ENCODE peak calls at places on chromosomes 12 and 14, in nine cellular contexts. Q is iPS-NIHi11, X is AG08396, G is T-cell, C is breast epithelium, B is stromal cell of bone marrow, N is hypothalamus, U is fibroblast of pulmonary artery, R is right cardiac atrium. E is an unnamed sample.
A peak's percentile ranks its signal among the peaks of the same experiment; 100 is the strongest.

GRCh38 chr14:57408037-57408436 is 17.7 kb downstream of the NAA30 start:
- DNase-seq in G (no peak), R (no peak), C (no peak), N (no peak), B (no peak), U (no peak), Q (no peak), X (no peak), E (no peak)

GRCh38 chr12:5921966-5922365 is 23.1 kb downstream of the ANO2 start:
- DNase-seq in Q (no peak), N (no peak), U (no peak), R (no peak), C (no peak), G (no peak), X (no peak), B (no peak), E (no peak)

GRCh38 chr12:54616933-54617535 is 17.7 kb downstream of the LACRT start:
- DNase-seq in G (no peak), N (no peak), R (no peak), Q (no peak), U (no peak), B (no peak), C (no peak), X (no peak), E (no peak)

GRCh38 chr14:26597136-26598080 is at the start of gene NOVA1:
- DNase-seq in N (peak; percentile 16), C (no peak), U (peak; percentile 39), Q (peak; percentile 46), G (no peak), B (no peak), X (peak; percentile 24), R (peak; percentile 29), E (peak; percentile 52)

GRCh38 chr12:50353869-50354593 is 42.4 kb downstream of the FAM186A start:
- DNase-seq in X (no peak), C (no peak), G (no peak), U (peak; percentile 26), B (no peak), N (no peak), Q (no peak), R (no peak), E (peak; percentile 41)

GRCh38 chr12:27333311-27334009 is 824 bp downstream of the BMAL2 start:
- DNase-seq in G (peak; percentile 10), C (no peak), U (no peak), N (peak; percentile 4), B (no peak), Q (no peak), R (no peak), X (peak; percentile 30), E (peak; percentile 54)

GRCh38 chr14:50600849-50601248 is 40.9 kb downstream of the ATL1 start:
- DNase-seq in N (no peak), G (no peak), Q (no peak), C (no peak), U (peak; percentile 53), B (no peak), R (peak; percentile 19), X (no peak), E (peak; percentile 35)

GRCh38 chr14:93078830-93079229 is 36.9 kb downstream of the ITPK1 start:
- DNase-seq in N (no peak), G (no peak), U (no peak), Q (no peak), B (peak; percentile 84), C (no peak), X (no peak), R (no peak), E (peak; percentile 59)

GRCh38 chr12:61739925-61740324 is 520.3 kb upstream of the USP15 start:
- DNase-seq in U (no peak), C (no peak), N (no peak), Q (no peak), R (no peak), G (no peak), B (no peak), X (no peak), E (no peak)

GRCh38 chr14:70013269-70013873 is 134.2 kb downstream of the SMOC1 start:
- DNase-seq in U (peak; percentile 23), B (no peak), X (no peak), R (no peak), Q (peak; percentile 79), N (no peak), G (no peak), C (no peak), E (no peak)

GRCh38 chr12:470133-470532 is 10.4 kb downstream of the B4GALNT3 start:
- DNase-seq in Q (no peak), X (no peak), U (no peak), B (no peak), N (no peak), C (no peak), R (no peak), G (no peak), E (no peak)

GRCh38 chr14:105818712-105819005 is 292.3 kb downstream of the TMEM121 start:
- DNase-seq in N (no peak), B (no peak), R (no peak), G (no peak), Q (no peak), U (no peak), C (no peak), X (no peak), E (no peak)

GRCh38 chr12:67958187-67958586 is 31.1 kb upstream of the IFNG-AS1 start:
- DNase-seq in C (no peak), B (no peak), R (no peak), N (no peak), G (no peak), Q (no peak), U (no peak), X (no peak), E (no peak)

GRCh38 chr12:24898606-24899005 is 50.3 kb downstream of the BCAT1 start:
- DNase-seq in C (no peak), X (no peak), R (no peak), G (no peak), N (no peak), U (peak; percentile 48), B (no peak), Q (no peak), E (no peak)

GRCh38 chr12:119695034-119695433 is 27.1 kb downstream of the PRKAB1 start:
- DNase-seq in N (no peak), C (no peak), B (no peak), X (no peak), U (peak; percentile 23), Q (peak; percentile 43), G (no peak), R (no peak), E (peak; percentile 16)

GRCh38 chr12:52247622-52248540 is 14.8 kb downstream of the KRT7 start:
- DNase-seq in N (no peak), Q (no peak), X (no peak), C (peak; percentile 48), U (no peak), G (no peak), R (no peak), B (no peak), E (no peak)

GRCh38 chr12:50351120-50352043 is 45.0 kb downstream of the FAM186A start:
- DNase-seq in Q (peak; percentile 78), C (no peak), U (peak; percentile 15), X (no peak), N (no peak), G (no peak), R (peak; percentile 33), B (no peak), E (no peak)

GRCh38 chr14:82710257-82710841 is 1176.7 kb upstream of the SEL1L start:
- DNase-seq in X (peak; percentile 36), R (peak; percentile 31), G (no peak), Q (peak; percentile 68), N (peak; percentile 1), U (peak; percentile 58), B (peak; percentile 17), C (peak; percentile 23), E (peak; percentile 79)

GRCh38 chr14:21343035-21343794 is 40.6 kb downstream of the SUPT16H start:
- DNase-seq in N (no peak), C (no peak), B (no peak), R (no peak), U (no peak), G (no peak), X (no peak), Q (no peak), E (no peak)

GRCh38 chr12:121812320-121812871 is 8.6 kb downstream of the SETD1B start:
- DNase-seq in U (peak; percentile 68), B (no peak), C (no peak), G (no peak), X (peak; percentile 97), Q (peak; percentile 95), R (peak; percentile 80), N (peak; percentile 52), E (peak; percentile 88)

GRCh38 chr12:97275261-97276197 is 187.1 kb upstream of the RMST start:
- DNase-seq in N (peak; percentile 76), R (no peak), U (no peak), B (no peak), X (no peak), G (no peak), Q (peak; percentile 41), C (peak; percentile 63), E (peak; percentile 81)

GRCh38 chr14:83006071-83006670 is 1472.5 kb upstream of the SEL1L start:
- DNase-seq in C (no peak), N (no peak), R (no peak), B (no peak), U (no peak), X (no peak), G (no peak), Q (no peak), E (no peak)

GRCh38 chr12:124399622-124400021 is 104.7 kb downstream of the RFLNA start:
- DNase-seq in X (peak; percentile 76), Q (peak; percentile 86), U (peak; percentile 46), N (no peak), G (no peak), R (peak; percentile 50), C (no peak), B (no peak), E (no peak)

E was measured in astrocyte of the hippocampus.